ENCODE peak calls at places on chromosomes 16 and 17, in eight cellular contexts. H is neural progenitor cell, A is IMR-90, U is PC-3, K is fibroblast of lung, R is HCT116, Q is mesenchymal stem cell, W is DND-41. B is an unnamed sample. For H3K36me3, the result is how much of the 10 kb centered on the place peaks cover.

GRCh38 chr17:70208080-70208794 is 38.9 kb downstream of the KCNJ2 start:
- DNase-seq in H (no peak), A (no peak), U (no peak), K (no peak), R (no peak), Q (no peak), W (no peak), B (no peak)

GRCh38 chr16:9225527-9226316 is 134.3 kb downstream of the HAPSTR1 start:
- DNase-seq in H (peak), A (no peak), U (peak), K (no peak), R (peak), Q (no peak), W (peak), B (no peak)

GRCh38 chr17:66290097-66290722 is 12.2 kb upstream of the PRKCA start:
- DNase-seq in H (no peak), A (no peak), U (no peak), K (no peak), R (no peak), Q (no peak), W (no peak), B (no peak)

GRCh38 chr16:54425681-54426549 is 139.3 kb upstream of the IRX3 start:
- DNase-seq in H (no peak), A (no peak), U (no peak), K (no peak), R (no peak), Q (no peak), W (no peak), B (no peak)

GRCh38 chr17:67246648-67247415 is 1.8 kb upstream of the HELZ start:
- DNase-seq in H (peak), A (peak), U (peak), K (no peak), R (peak), Q (peak), W (no peak), B (peak)

GRCh38 chr17:63039342-63039741 is 73.3 kb downstream of the TANC2 start:
- DNase-seq in H (no peak), A (peak), U (peak), K (peak), R (no peak), Q (no peak), W (peak), B (no peak)

GRCh38 chr17:17748179-17748578 is 66.9 kb downstream of the RAI1 start:
- DNase-seq in H (no peak), A (no peak), U (no peak), K (no peak), R (no peak), Q (no peak), W (no peak), B (no peak)

GRCh38 chr16:81585785-81586184 is 141.2 kb downstream of the CMIP start:
- DNase-seq in H (peak), A (no peak), U (peak), K (no peak), R (peak), Q (peak), W (no peak), B (peak)

GRCh38 chr16:69113216-69113615 is 7.8 kb downstream of the HAS3 start:
- DNase-seq in H (no peak), A (no peak), U (no peak), K (no peak), R (no peak), Q (no peak), W (no peak), B (no peak)

GRCh38 chr17:39663688-39664580 is 1.2 kb upstream of the TCAP start:
- DNase-seq in H (peak), A (no peak), U (no peak), K (no peak), R (peak), Q (peak), W (no peak), B (peak)

GRCh38 chr17:17053446-17054379 is 11.5 kb downstream of the MPRIP start:
- DNase-seq in H (no peak), A (no peak), U (no peak), K (no peak), R (no peak), Q (no peak), W (no peak), B (no peak)

GRCh38 chr17:62713096-62713870 is 85.8 kb downstream of the MRC2 start:
- DNase-seq in H (peak), A (no peak), U (no peak), K (no peak), R (no peak), Q (no peak), W (no peak), B (no peak)

GRCh38 chr17:45120558-45120957 is 11.8 kb downstream of the PLCD3 start:
- DNase-seq in H (no peak), A (no peak), U (no peak), K (no peak), R (no peak), Q (no peak), W (no peak), B (no peak)

GRCh38 chr16:8567355-8568230 is 22.7 kb downstream of the TMEM114 start:
- DNase-seq in H (peak), A (peak), U (peak), K (peak), R (peak), Q (peak), W (peak), B (no peak)

GRCh38 chr17:69928586-69928985 is 146.4 kb upstream of the KCNJ16 start:
- DNase-seq in H (no peak), A (no peak), U (no peak), K (no peak), R (no peak), Q (no peak), W (no peak), B (no peak)

GRCh38 chr17:38602862-38603785 is 2.6 kb downstream of the SRCIN1 start:
- DNase-seq in H (peak), A (no peak), U (no peak), K (no peak), R (no peak), Q (no peak), W (no peak), B (peak)

GRCh38 chr17:78202666-78203065 is 11.4 kb upstream of the BIRC5 start:
- DNase-seq in H (no peak), A (no peak), U (no peak), K (no peak), R (no peak), Q (no peak), W (no peak), B (no peak)

GRCh38 chr17:56806949-56807348 is 26.8 kb downstream of the C17orf67 start:
- DNase-seq in H (no peak), A (no peak), U (no peak), K (no peak), R (no peak), Q (no peak), W (no peak), B (no peak)

GRCh38 chr17:17149520-17150449 is 56.3 kb downstream of the PLD6 start:
- DNase-seq in H (no peak), A (no peak), U (no peak), K (no peak), R (no peak), Q (no peak), W (no peak), B (no peak)

GRCh38 chr17:57395721-57396321 is 139.5 kb downstream of the MSI2 start:
- DNase-seq in H (no peak), A (no peak), U (no peak), K (no peak), R (no peak), Q (peak), W (no peak), B (no peak)

GRCh38 chr16:67546091-67546501 is 16.2 kb upstream of the CTCF start:
- DNase-seq in H (no peak), A (no peak), U (no peak), K (no peak), R (no peak), Q (no peak), W (no peak), B (peak)

GRCh38 chr17:40109471-40109824 is 9.1 kb upstream of the NR1D1 start:
- DNase-seq in H (no peak), A (no peak), U (no peak), K (no peak), R (no peak), Q (peak), W (no peak), B (no peak)

GRCh38 chr17:73228748-73229236 is 32.9 kb downstream of the CPSF4L start:
- DNase-seq in H (no peak), A (peak), U (peak), K (peak), R (peak), Q (peak), W (no peak), B (no peak)

GRCh38 chr17:1188812-1189211 is 9.0 kb upstream of the ABR start:
- DNase-seq in H (no peak), A (peak), U (no peak), K (peak), R (no peak), Q (no peak), W (no peak), B (peak)

GRCh38 chr17:82228842-82229685 is at the start of gene SLC16A3:
- DNase-seq in H (peak), A (peak), U (peak), K (peak), R (no peak), Q (peak), W (peak), B (peak)

GRCh38 chr17:79916991-79917901 is 78.0 kb upstream of the CBX4 start:
- DNase-seq in H (no peak), A (no peak), U (no peak), K (no peak), R (no peak), Q (no peak), W (no peak), B (peak)

GRCh38 chr17:31391496-31391949 is at the start of gene RAB11FIP4:
- DNase-seq in H (peak), A (no peak), U (no peak), K (peak), R (no peak), Q (peak), W (no peak), B (no peak)

GRCh38 chr17:8726477-8726876 is 18.2 kb downstream of the CCDC42 start:
- DNase-seq in H (no peak), A (no peak), U (no peak), K (no peak), R (no peak), Q (no peak), W (no peak), B (no peak)

GRCh38 chr16:11401161-11402050 is 56.1 kb downstream of the RMI2 start:
- DNase-seq in H (no peak), A (no peak), U (peak), K (no peak), R (no peak), Q (no peak), W (no peak), B (peak)

GRCh38 chr16:23765933-23766332 is 11.1 kb downstream of the CHP2 start:
- DNase-seq in H (no peak), A (no peak), U (no peak), K (no peak), R (no peak), Q (no peak), W (no peak), B (no peak)

GRCh38 chr17:55693244-55694216 is 29.1 kb downstream of the TMEM100 start:
- DNase-seq in H (no peak), A (peak), U (no peak), K (peak), R (no peak), Q (peak), W (no peak), B (no peak)

GRCh38 chr17:82671071-82671470 is 22.8 kb upstream of the WDR45B start:
- DNase-seq in H (no peak), A (no peak), U (no peak), K (no peak), R (no peak), Q (no peak), W (no peak), B (no peak)

GRCh38 chr17:19409066-19409465 is 2.0 kb upstream of the RNF112 start:
- DNase-seq in H (no peak), A (no peak), U (no peak), K (no peak), R (no peak), Q (no peak), W (no peak), B (peak)

GRCh38 chr16:23058576-23058975 is 90.7 kb downstream of the USP31 start:
- DNase-seq in H (peak), A (no peak), U (no peak), K (no peak), R (no peak), Q (no peak), W (no peak), B (no peak)

GRCh38 chr16:3909791-3910583 is 29.5 kb upstream of the CREBBP start:
- DNase-seq in H (peak), A (no peak), U (no peak), K (no peak), R (no peak), Q (no peak), W (no peak), B (no peak)

GRCh38 chr17:31674305-31674704 is 184.7 kb downstream of the COPRS start:
- DNase-seq in H (no peak), A (peak), U (peak), K (peak), R (no peak), Q (no peak), W (no peak), B (no peak)

GRCh38 chr17:21213005-21213404 is 956 bp downstream of the TMEM11 start:
- DNase-seq in H (no peak), A (no peak), U (no peak), K (no peak), R (no peak), Q (no peak), W (no peak), B (no peak)

GRCh38 chr16:71230122-71230845 is at the start of gene HYDIN:
- DNase-seq in H (peak), A (peak), U (peak), K (peak), R (no peak), Q (peak), W (no peak), B (peak)

GRCh38 chr16:30703971-30704370 is 5.0 kb downstream of the SRCAP start:
- DNase-seq in H (no peak), A (no peak), U (no peak), K (no peak), R (no peak), Q (no peak), W (no peak), B (peak)
- H3K36me3 ChIP-seq in H (under half), A (half or more), U (under half), K (under half), R (half or more), Q (half or more), W (half or more), B (under half)

GRCh38 chr16:85417156-85417860 is 195.8 kb upstream of the GSE1 start:
- DNase-seq in H (no peak), A (no peak), U (no peak), K (no peak), R (no peak), Q (no peak), W (peak), B (peak)
- H3K9ac ChIP-seq in H (no peak), A (no peak), U (no peak), K (no peak), R (no peak), Q (no peak), W (peak), B (no peak)

GRCh38 chr16:28912558-28912957 is 12.5 kb downstream of the RABEP2 start:
- DNase-seq in H (no peak), A (no peak), U (no peak), K (no peak), R (no peak), Q (no peak), W (no peak), B (no peak)
- H3K36me3 ChIP-seq in H (under half), A (under half), U (under half), K (under half), R (under half), Q (half or more), W (under half), B (under half)

GRCh38 chr16:89365044-89365467 is 125.3 kb downstream of the ANKRD11 start:
- DNase-seq in H (no peak), A (peak), U (peak), K (no peak), R (no peak), Q (peak), W (no peak), B (no peak)
- H3K9ac ChIP-seq in H (no peak), A (no peak), U (peak), K (no peak), R (no peak), Q (peak), W (no peak), B (no peak)

DNA sequence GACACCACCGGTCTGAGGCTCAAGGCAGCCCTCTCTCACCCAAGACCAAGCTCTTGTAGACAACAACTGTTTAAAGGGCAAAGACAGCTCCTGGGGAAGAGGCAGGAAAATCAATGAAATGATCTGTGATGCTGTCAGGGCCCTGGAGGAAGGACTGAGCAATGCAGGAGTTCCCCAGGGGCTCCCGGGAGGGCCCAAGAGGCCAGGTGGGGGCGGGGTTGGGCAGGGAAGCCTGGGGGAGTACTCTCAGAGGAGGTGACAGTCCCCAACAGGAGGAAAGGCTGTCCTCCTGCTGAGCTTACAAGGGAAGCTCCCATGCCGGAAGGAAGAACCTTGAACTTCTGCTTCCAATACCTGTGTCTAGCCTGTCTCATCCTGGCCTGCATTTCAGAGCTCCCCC is 8.3 kb upstream of the NOS2 start:
- DNase-seq in H (no peak), A (no peak), U (no peak), K (no peak), R (no peak), Q (no peak), W (no peak), B (no peak)
- H3K36me3 ChIP-seq in H (under half), A (under half), U (under half), K (under half), R (under half), Q (under half), W (under half), B (under half)

GRCh38 chr16:78130083-78130608 is 30.7 kb downstream of the WWOX start:
- DNase-seq in H (no peak), A (no peak), U (no peak), K (no peak), R (no peak), Q (no peak), W (no peak), B (no peak)
- H3K9ac ChIP-seq in H (no peak), A (no peak), U (no peak), K (no peak), R (no peak), Q (no peak), W (no peak), B (no peak)